ENCODE peak calls at places on chromosomes 11 and 22, in seven cellular contexts. B, K, Y, Q, F, A and T are unnamed samples. For H3K4me1, the result is how much of the 10 kb centered on the place peaks cover.

GRCh38 chr22:29310065-29310862 is 3.8 kb downstream of the GAS2L1 start:
- DNase-seq in B (no peak), K (no peak), Y (no peak), Q (no peak), F (no peak), A (no peak), T (no peak)

GRCh38 chr11:32137263-32137662 is 46.4 kb downstream of the RCN1 start:
- DNase-seq in B (no peak), K (peak), Y (no peak), Q (no peak), F (no peak), A (peak), T (no peak)

GRCh38 chr11:69498614-69499175 is 17.2 kb downstream of the LINC01488 start:
- DNase-seq in B (no peak), K (no peak), Y (no peak), Q (no peak), F (no peak), A (no peak), T (no peak)

GRCh38 chr11:11584937-11585336 is 36.9 kb downstream of the GALNT18 start:
- DNase-seq in B (no peak), K (no peak), Y (no peak), Q (no peak), F (no peak), A (no peak), T (no peak)

GRCh38 chr22:30390974-30391691 is 3.9 kb upstream of the RNF215 start:
- DNase-seq in B (peak), K (peak), Y (peak), Q (peak), F (peak), A (peak), T (peak)

GRCh38 chr11:43574949-43575915 is 105.3 kb upstream of the HSD17B12 start:
- DNase-seq in B (no peak), K (no peak), Y (no peak), Q (peak), F (no peak), A (peak), T (no peak)

GRCh38 chr11:13038366-13038765 is 29.2 kb downstream of the RASSF10 start:
- DNase-seq in B (no peak), K (no peak), Y (no peak), Q (no peak), F (no peak), A (no peak), T (no peak)

GRCh38 chr22:24460418-24461089 is 33.2 kb downstream of the ADORA2A start:
- DNase-seq in B (no peak), K (no peak), Y (no peak), Q (no peak), F (no peak), A (peak), T (no peak)

GRCh38 chr11:58334708-58335107 is 24.2 kb downstream of the OR5B17 start:
- DNase-seq in B (no peak), K (peak), Y (no peak), Q (no peak), F (no peak), A (peak), T (no peak)

GRCh38 chr22:38882480-38882879 is 10.5 kb upstream of the CBX6 start:
- DNase-seq in B (peak), K (no peak), Y (peak), Q (no peak), F (no peak), A (no peak), T (no peak)

GRCh38 chr11:118338637-118339061 is 3.9 kb downstream of the CD3D start:
- DNase-seq in B (no peak), K (no peak), Y (no peak), Q (peak), F (peak), A (no peak), T (no peak)

GRCh38 chr11:9787260-9787659 is 123.4 kb downstream of the SWAP70 start:
- DNase-seq in B (no peak), K (no peak), Y (no peak), Q (no peak), F (no peak), A (no peak), T (no peak)

DNA sequence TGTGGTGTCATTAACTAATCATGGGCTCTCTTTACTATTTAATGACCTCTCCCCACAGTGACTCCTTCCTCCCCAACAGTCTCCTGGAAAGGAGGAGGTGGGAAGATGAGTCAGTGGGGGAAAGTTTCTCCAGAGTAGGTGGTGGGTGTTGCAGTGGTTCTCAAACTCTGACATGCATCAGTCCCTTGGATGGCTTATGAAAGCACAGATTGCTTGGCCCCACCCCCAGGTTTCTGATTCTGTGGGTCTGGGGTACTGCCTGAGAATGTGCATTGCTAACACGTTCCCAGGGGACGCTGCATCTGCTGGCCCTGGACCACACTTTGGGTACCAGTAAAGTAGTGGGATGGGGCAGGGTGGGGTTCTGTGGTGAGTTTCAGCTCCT is 9.8 kb downstream of the CD82 start:
- DNase-seq in B (no peak), K (peak), Y (no peak), Q (no peak), F (no peak), A (no peak), T (no peak)
- H3K4me3 ChIP-seq in B (no peak), K (no peak), Y (no peak), Q (no peak), F (no peak), A (no peak), T (no peak)

GRCh38 chr11:50077526-50077925 is 44.9 kb downstream of the OR4C45 start:
- DNase-seq in B (no peak), K (no peak), Y (no peak), Q (no peak), F (no peak), A (no peak), T (no peak)
- H3K4me1 ChIP-seq in B (under half), K (under half), Y (under half), Q (under half), F (under half), A (under half), T (under half)

GRCh38 chr11:73661035-73661628 is 14.8 kb downstream of the PLEKHB1 start:
- DNase-seq in B (peak), K (peak), Y (peak), Q (peak), F (peak), A (peak), T (peak)
- H3K4me3 ChIP-seq in B (peak), K (peak), Y (peak), Q (no peak), F (peak), A (no peak), T (peak)

GRCh38 chr11:47611240-47611863 is 17.1 kb upstream of the C1QTNF4 start:
- DNase-seq in B (no peak), K (no peak), Y (no peak), Q (no peak), F (no peak), A (no peak), T (no peak)
- H3K4me1 ChIP-seq in B (under half), K (under half), Y (under half), Q (under half), F (under half), A (under half), T (under half)

DNA sequence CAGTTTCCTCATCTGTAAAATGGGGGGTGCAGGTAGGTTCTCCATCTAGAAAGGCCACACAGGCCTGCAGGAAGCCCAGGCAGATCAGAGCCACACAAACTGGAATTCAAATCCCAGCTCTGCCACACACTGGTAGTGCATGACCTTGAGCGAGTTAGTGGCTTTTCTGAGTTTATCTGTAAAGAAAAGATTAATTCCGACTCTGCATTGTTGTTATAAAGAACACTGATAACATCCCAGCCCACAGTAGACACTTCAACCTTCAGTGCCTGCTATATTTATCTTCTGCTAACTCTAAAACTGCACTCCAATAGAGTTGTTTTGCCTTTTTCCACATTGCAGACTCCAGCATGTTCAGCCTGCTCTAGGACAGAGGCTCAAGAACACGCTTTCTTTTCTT is 134.0 kb downstream of the PLEKHA7 start:
- DNase-seq in B (no peak), K (no peak), Y (no peak), Q (no peak), F (no peak), A (no peak), T (no peak)
- H3K4me3 ChIP-seq in B (no peak), K (no peak), Y (no peak), Q (no peak), F (no peak), A (no peak), T (no peak)

GRCh38 chr11:46346886-46347636 is at the start of gene DGKZ:
- DNase-seq in B (peak), K (peak), Y (peak), Q (peak), F (peak), A (peak), T (peak)

GRCh38 chr11:46345881-46346484 is 1.3 kb upstream of the DGKZ start:
- DNase-seq in B (no peak), K (no peak), Y (no peak), Q (no peak), F (no peak), A (no peak), T (no peak)

GRCh38 chr11:46348566-46348981 is 1.3 kb downstream of the DGKZ start:
- DNase-seq in B (no peak), K (no peak), Y (no peak), Q (no peak), F (no peak), A (no peak), T (no peak)

GRCh38 chr11:46348986-46349401 is 1.7 kb downstream of the DGKZ start:
- DNase-seq in B (no peak), K (no peak), Y (no peak), Q (peak), F (no peak), A (no peak), T (no peak)

DNA sequence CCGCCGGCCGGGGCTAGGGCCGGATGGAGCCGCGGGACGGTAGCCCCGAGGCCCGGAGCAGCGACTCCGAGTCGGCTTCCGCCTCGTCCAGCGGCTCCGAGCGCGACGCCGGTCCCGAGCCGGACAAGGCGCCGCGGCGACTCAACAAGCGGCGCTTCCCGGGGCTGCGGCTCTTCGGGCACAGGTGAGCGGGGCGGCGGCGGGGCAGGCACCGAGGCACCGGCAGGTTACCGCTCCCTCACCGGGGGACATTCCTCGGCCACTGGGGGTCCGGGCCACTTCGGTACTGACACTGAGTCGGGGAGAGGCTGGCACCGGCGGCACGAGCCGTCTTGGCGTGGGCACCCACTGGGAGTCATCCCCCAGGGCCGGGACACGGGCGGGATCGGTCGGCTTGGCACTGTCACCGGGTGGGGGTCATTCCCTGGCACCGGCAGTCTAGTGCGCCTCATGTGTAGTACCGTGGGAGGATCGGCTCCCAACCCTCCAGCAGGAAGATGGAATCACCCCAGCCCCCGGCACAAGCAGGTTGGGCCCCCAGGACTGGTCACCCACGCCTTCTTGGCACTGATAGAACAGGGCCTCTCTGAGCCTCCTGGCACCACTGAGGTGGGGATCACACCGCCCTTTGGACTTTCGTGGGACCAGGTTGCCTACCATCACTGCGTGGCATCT is 511 bp downstream of the DGKZ start:
- DNase-seq in B (no peak), K (no peak), Y (peak), Q (no peak), F (no peak), A (no peak), T (no peak)
- H3K4me1 ChIP-seq in B (under half), K (under half), Y (under half), Q (half or more), F (half or more), A (under half), T (half or more)

GRCh38 chr11:65606876-65607613 is 7.0 kb downstream of the MAP3K11 start:
- DNase-seq in B (peak), K (no peak), Y (peak), Q (no peak), F (peak), A (peak), T (peak)
- H3K4me3 ChIP-seq in B (peak), K (no peak), Y (peak), Q (no peak), F (peak), A (no peak), T (peak)

GRCh38 chr11:119371067-119371601 is 10.4 kb downstream of the USP2 start:
- DNase-seq in B (no peak), K (no peak), Y (no peak), Q (no peak), F (no peak), A (no peak), T (no peak)

GRCh38 chr11:119367661-119368120 is 13.8 kb downstream of the USP2 start:
- DNase-seq in B (no peak), K (no peak), Y (peak), Q (no peak), F (no peak), A (no peak), T (no peak)

GRCh38 chr11:119368121-119369034 is 13.1 kb downstream of the USP2 start:
- DNase-seq in B (no peak), K (no peak), Y (peak), Q (no peak), F (peak), A (no peak), T (peak)

GRCh38 chr11:119370486-119371046 is 10.9 kb downstream of the USP2 start:
- DNase-seq in B (no peak), K (no peak), Y (peak), Q (no peak), F (no peak), A (no peak), T (peak)

GRCh38 chr11:119369035-119369925 is 12.2 kb downstream of the USP2 start:
- DNase-seq in B (no peak), K (no peak), Y (no peak), Q (no peak), F (no peak), A (no peak), T (no peak)
- H3K4me1 ChIP-seq in B (half or more), K (under half), Y (under half), Q (under half), F (half or more), A (under half), T (under half)

GRCh38 chr22:46012881-46013281 is 35.9 kb upstream of the WNT7B start:
- DNase-seq in B (no peak), K (no peak), Y (no peak), Q (no peak), F (no peak), A (no peak), T (no peak)

GRCh38 chr22:46010177-46010867 is 33.4 kb upstream of the WNT7B start:
- DNase-seq in B (no peak), K (no peak), Y (peak), Q (no peak), F (no peak), A (no peak), T (no peak)

GRCh38 chr22:46010951-46011626 is 34.1 kb upstream of the WNT7B start:
- DNase-seq in B (no peak), K (no peak), Y (peak), Q (no peak), F (peak), A (no peak), T (no peak)

GRCh38 chr22:46012182-46012880 is 35.4 kb upstream of the WNT7B start:
- DNase-seq in B (no peak), K (no peak), Y (peak), Q (no peak), F (no peak), A (no peak), T (no peak)

GRCh38 chr22:46011627-46012181 is 34.7 kb upstream of the WNT7B start:
- DNase-seq in B (no peak), K (no peak), Y (peak), Q (no peak), F (no peak), A (no peak), T (no peak)
- H3K4me3 ChIP-seq in B (no peak), K (no peak), Y (no peak), Q (no peak), F (no peak), A (no peak), T (no peak)

DNA sequence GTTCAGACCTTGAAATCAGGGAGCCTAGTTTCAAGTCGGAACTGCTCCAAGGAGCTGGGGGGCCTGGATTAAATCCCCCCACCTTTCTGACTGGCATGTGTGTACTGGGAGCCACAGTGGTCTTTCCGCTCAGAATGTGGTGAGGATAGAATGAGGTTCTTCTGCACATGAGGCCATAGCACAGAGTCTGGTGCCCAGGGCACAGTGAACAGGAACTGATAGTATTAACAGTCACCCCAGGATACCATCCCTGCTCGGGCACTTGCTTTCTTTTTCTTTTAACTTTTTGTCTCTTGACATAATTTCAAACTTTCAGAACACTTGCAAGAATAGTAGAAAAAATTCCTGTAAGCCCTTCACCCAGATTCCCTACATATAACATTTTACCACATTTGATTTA is 28.8 kb downstream of the LMO1 start:
- DNase-seq in B (no peak), K (no peak), Y (no peak), Q (no peak), F (no peak), A (no peak), T (no peak)
- H3K4me1 ChIP-seq in B (under half), K (under half), Y (under half), Q (under half), F (under half), A (under half), T (under half)